ENCODE peak calls at places on chromosomes 3 and 15, in nine cellular contexts. D, T, Y, V, E, S, J, X and U are unnamed samples.

GRCh38 chr3:184815046-184815930 is 3.3 kb downstream of the VPS8 start:
- DNase-seq in D (no peak), X (no peak), Y (no peak), T (no peak), V (no peak), E (no peak), J (no peak), S (peak; percentile 79), U (no peak)

GRCh38 chr3:89032331-89033063 is 74.9 kb upstream of the EPHA3 start:
- DNase-seq in X (no peak), D (no peak), V (no peak), J (no peak), T (no peak), E (no peak), S (peak; percentile 21), Y (no peak), U (no peak)

GRCh38 chr15:78740904-78741274 is 70.4 kb downstream of the ADAMTS7 start:
- DNase-seq in V (no peak), X (no peak), T (no peak), J (no peak), E (no peak), D (no peak), Y (no peak), S (no peak), U (no peak)

GRCh38 chr3:153599685-153600084 is 437.7 kb downstream of the RAP2B start:
- DNase-seq in Y (no peak), T (no peak), S (peak; percentile 89), J (no peak), E (peak; percentile 14), D (no peak), X (no peak), V (no peak), U (no peak)

GRCh38 chr15:36332301-36332700 is 247.1 kb upstream of the CDIN1 start:
- DNase-seq in D (no peak), Y (no peak), V (no peak), S (peak; percentile 61), X (no peak), T (no peak), E (no peak), J (no peak), U (no peak)

GRCh38 chr3:129593595-129594339 is 12.7 kb downstream of the PLXND1 start:
- DNase-seq in E (no peak), T (no peak), X (no peak), Y (peak; percentile 59), S (no peak), J (no peak), D (peak; percentile 85), V (no peak), U (no peak)

GRCh38 chr3:186757686-186758220 is 25.6 kb upstream of the EIF4A2 start:
- DNase-seq in D (no peak), J (no peak), Y (no peak), V (no peak), S (no peak), T (no peak), X (no peak), E (no peak), U (no peak)

GRCh38 chr3:32882603-32883025 is 64.8 kb downstream of the TRIM71 start:
- DNase-seq in Y (no peak), E (no peak), D (no peak), S (no peak), X (no peak), T (no peak), V (no peak), J (no peak), U (no peak)

GRCh38 chr3:67551366-67552016 is 102.9 kb downstream of the SUCLG2 start:
- DNase-seq in Y (no peak), D (no peak), E (peak; percentile 46), S (no peak), V (no peak), X (no peak), J (no peak), T (no peak), U (no peak)

GRCh38 chr3:97269202-97269601 is 454.8 kb downstream of the EPHA6 start:
- DNase-seq in J (no peak), D (no peak), E (no peak), Y (no peak), V (no peak), X (no peak), S (no peak), T (no peak), U (no peak)

GRCh38 chr3:69201658-69202057 is 79.3 kb upstream of the LMOD3 start:
- DNase-seq in T (no peak), Y (no peak), J (no peak), S (no peak), X (no peak), E (no peak), V (no peak), D (no peak), U (no peak)

GRCh38 chr15:45630958-45631691 is 3.7 kb upstream of the SQOR start:
- DNase-seq in X (no peak), S (peak; percentile 84), T (no peak), J (peak; percentile 48), V (no peak), D (no peak), E (no peak), Y (no peak), U (no peak)

GRCh38 chr3:26350853-26351252 is 271.7 kb upstream of the LRRC3B start:
- DNase-seq in J (no peak), S (no peak), Y (no peak), T (no peak), X (no peak), D (no peak), V (no peak), E (no peak), U (no peak)

GRCh38 chr3:72580246-72580756 is 267.9 kb downstream of the SHQ1 start:
- DNase-seq in E (no peak), D (no peak), V (no peak), Y (no peak), T (no peak), X (no peak), S (no peak), J (no peak), U (no peak)
- H3K27me3 ChIP-seq in E (no peaks in the 10 kb centered on the region), D (no peaks in the 10 kb centered on the region), V (no peaks in the 10 kb centered on the region), Y (no peaks in the 10 kb centered on the region), T (no peaks in the 10 kb centered on the region), X (no peaks in the 10 kb centered on the region), S (no peaks in the 10 kb centered on the region), J (no peaks in the 10 kb centered on the region), U (no peaks in the 10 kb centered on the region)

GRCh38 chr3:196292281-196292923 is 4.9 kb upstream of the PCYT1A start:
- DNase-seq in J (no peak), E (no peak), T (no peak), X (no peak), Y (no peak), S (no peak), D (no peak), V (no peak), U (no peak)

GRCh38 chr3:196284396-196284795 is 3.1 kb downstream of the PCYT1A start:
- DNase-seq in E (no peak), V (no peak), S (no peak), D (no peak), J (no peak), X (no peak), T (no peak), Y (no peak), U (no peak)

GRCh38 chr3:196288141-196288460 is 575 bp upstream of the PCYT1A start:
- DNase-seq in J (no peak), T (no peak), E (no peak), Y (no peak), X (no peak), V (no peak), D (no peak), S (no peak), U (no peak)

GRCh38 chr3:196287066-196287404 is 491 bp downstream of the PCYT1A start:
- DNase-seq in E (no peak), V (no peak), J (peak; percentile 18), Y (peak; percentile 33), D (no peak), T (no peak), S (no peak), X (peak; percentile 40), U (no peak)

DNA sequence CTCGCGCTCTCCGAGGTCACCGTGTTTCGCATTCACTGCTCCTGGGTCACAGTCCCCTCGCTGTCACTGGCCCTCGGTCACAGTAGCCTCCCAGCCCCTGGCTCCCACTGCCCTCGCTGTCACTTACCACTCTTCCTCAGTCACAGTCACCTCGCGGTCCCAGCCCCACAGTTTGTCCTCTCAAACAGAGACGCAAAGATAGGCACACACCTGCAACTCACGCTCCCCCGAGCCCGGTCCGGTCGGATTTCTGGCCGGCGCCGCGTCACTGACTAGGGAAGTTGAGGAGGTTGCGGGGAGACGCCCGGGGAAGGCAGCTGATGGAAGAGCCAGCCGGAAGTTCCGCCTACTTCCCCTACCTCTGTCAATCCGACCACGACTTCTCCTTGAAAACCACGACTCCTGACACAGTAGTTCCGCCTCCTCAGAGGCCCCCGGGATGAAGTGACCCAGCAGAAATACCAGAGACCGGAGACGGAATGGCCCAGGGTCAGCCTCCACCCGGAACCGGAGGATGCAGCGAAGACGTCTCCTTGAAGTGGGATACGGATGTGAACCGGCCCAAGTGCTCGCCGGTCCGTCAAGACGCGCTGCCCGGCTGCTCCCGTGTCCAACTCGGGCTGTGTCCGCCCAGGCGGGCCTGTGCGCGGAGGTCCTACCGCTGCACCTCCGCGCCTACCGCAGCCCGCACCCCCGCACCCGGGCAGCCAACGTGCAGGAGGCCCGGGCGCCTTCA is at the start of gene PCYT1A:
- DNase-seq in V (peak; percentile 89), E (peak; percentile 95), Y (peak; percentile 73), T (peak; percentile 89), D (peak; percentile 95), J (peak; percentile 88), X (peak; percentile 90), S (peak; percentile 93), U (peak; percentile 95)
- TF ChIP-seq CTCF in V (no peak), E (no peak), Y (no peak), T (no peak), D (no peak), J (no peak), X (no peak), S (no peak), U (no peak)

GRCh38 chr3:196207159-196207832 is 3.9 kb downstream of the ZDHHC19 start:
- DNase-seq in V (no peak), J (no peak), Y (no peak), E (no peak), D (no peak), S (no peak), T (peak; percentile 34), X (no peak), U (no peak)
- H3K4me3 ChIP-seq in V (peak overlapping the region; percentile 48), J (no peak overlapping the region), Y (peak overlapping the region; percentile 28), E (no peak overlapping the region), D (peak overlapping the region; percentile 37), S (peak overlapping the region; percentile 47), T (no peak overlapping the region), X (peak overlapping the region; percentile 54), U (no peak overlapping the region)

DNA sequence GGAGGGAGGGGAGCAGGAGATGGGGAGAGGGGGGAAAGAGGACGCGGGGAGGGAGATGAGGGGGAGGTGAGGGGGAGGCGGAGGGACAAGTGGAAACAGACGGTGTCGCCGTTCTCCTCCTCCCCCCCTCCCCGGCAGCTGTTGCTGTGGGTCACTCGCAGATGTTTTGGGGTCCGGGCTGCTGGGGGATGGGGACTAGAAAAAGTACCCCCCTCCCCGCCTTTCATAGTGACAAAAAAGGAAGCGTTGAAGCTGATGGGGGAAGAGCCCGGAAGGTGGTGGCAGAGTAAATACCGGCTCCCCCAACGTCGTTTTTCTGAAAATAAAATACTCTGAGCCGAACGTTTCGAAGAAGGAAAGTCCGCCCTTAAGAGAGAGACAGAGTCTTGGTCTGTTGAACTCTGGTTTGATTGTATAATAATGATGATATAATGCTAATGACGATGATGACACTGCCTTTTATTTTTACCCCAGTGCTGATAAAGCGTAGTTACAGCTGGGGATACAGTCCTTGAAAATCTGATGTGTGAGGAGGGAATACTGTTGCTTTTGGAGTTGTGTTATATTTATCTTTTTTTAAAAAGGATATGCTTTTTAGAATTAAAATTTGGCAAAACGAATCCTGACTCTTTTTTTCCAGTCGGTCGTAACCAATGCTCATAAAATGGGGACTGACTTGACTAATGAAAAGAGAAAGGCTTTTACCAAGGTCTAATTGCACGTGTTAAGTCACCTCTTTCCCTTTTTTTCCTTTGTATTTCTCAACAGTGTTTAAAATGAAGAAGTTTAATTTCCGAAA is 997 bp downstream of the STXBP5L start:
- DNase-seq in Y (no peak), J (peak; percentile 18), V (no peak), T (no peak), S (no peak), E (no peak), X (no peak), D (no peak), U (no peak)
- H3K27me3 ChIP-seq in Y (peaks cover 14% of the 10 kb centered on the region), J (no peaks in the 10 kb centered on the region), V (peaks cover 14% of the 10 kb centered on the region), T (peaks cover 5% of the 10 kb centered on the region), S (peaks cover 8% of the 10 kb centered on the region), E (peaks cover 44% of the 10 kb centered on the region), X (peaks cover 80% of the 10 kb centered on the region), D (peaks cover 23% of the 10 kb centered on the region), U (no peaks in the 10 kb centered on the region)